ENCODE peak calls at places on chromosomes 4 and X, in six cellular contexts. L is A549, M is endothelial cell of umbilical vein, C is K562, A is HepG2, Q is GM12878. T is an unnamed sample.

GRCh38 chrX:100654256-100654655 is 10.3 kb downstream of the SRPX2 start:
- DNase-seq in L (peak; percentile 18), M (peak; percentile 46), C (peak; percentile 8), A (no peak), Q (no peak), T (peak; percentile 8)

GRCh38 chr4:82201805-82202636 is 171.8 kb downstream of the HNRNPD start:
- DNase-seq in L (no peak), M (peak; percentile 59), C (peak; percentile 72), A (peak; percentile 49), Q (no peak), T (peak; percentile 72)

GRCh38 chrX:141405878-141406492 is 163.7 kb upstream of the SPANXC start:
- DNase-seq in L (peak; percentile 61), M (no peak), C (no peak), A (no peak), Q (no peak), T (no peak)

GRCh38 chr4:101556845-101557244 is 209.5 kb upstream of the PPP3CA start:
- DNase-seq in L (no peak), M (no peak), C (no peak), A (no peak), Q (no peak), T (peak; percentile 18)

GRCh38 chr4:7712021-7712420 is 227.6 kb downstream of the AFAP1 start:
- DNase-seq in L (no peak), M (no peak), C (no peak), A (no peak), Q (no peak), T (no peak)

GRCh38 chr4:7847206-7847605 is 92.5 kb downstream of the AFAP1 start:
- DNase-seq in L (no peak), M (no peak), C (no peak), A (no peak), Q (no peak), T (no peak)

GRCh38 chr4:39068907-39069306 is 6.9 kb downstream of the KLHL5 start:
- DNase-seq in L (no peak), M (peak; percentile 71), C (peak; percentile 11), A (no peak), Q (no peak), T (no peak)

GRCh38 chr4:110087116-110087708 is 111.2 kb downstream of the ELOVL6 start:
- DNase-seq in L (no peak), M (peak; percentile 91), C (no peak), A (no peak), Q (no peak), T (no peak)

GRCh38 chr4:103498161-103499070 is 221.4 kb downstream of the TACR3 start:
- DNase-seq in L (no peak), M (peak; percentile 10), C (no peak), A (no peak), Q (peak; percentile 12), T (no peak)

GRCh38 chr4:183834252-183834651 is 70.9 kb upstream of the STOX2 start:
- DNase-seq in L (no peak), M (no peak), C (no peak), A (no peak), Q (no peak), T (no peak)

GRCh38 chrX:53319614-53320542 is 38.5 kb upstream of the IQSEC2 start:
- DNase-seq in L (no peak), M (no peak), C (peak; percentile 16), A (no peak), Q (no peak), T (peak; percentile 23)

GRCh38 chrX:44306336-44306735 is 37.1 kb downstream of the EFHC2 start:
- DNase-seq in L (no peak), M (no peak), C (no peak), A (no peak), Q (no peak), T (no peak)

GRCh38 chrX:144849141-144849540 is 398.2 kb upstream of the SPANXN1 start:
- DNase-seq in L (no peak), M (no peak), C (no peak), A (no peak), Q (no peak), T (peak; percentile 12)

GRCh38 chr4:160142579-160142978 is 1039.7 kb downstream of the RAPGEF2 start:
- DNase-seq in L (no peak), M (no peak), C (no peak), A (no peak), Q (peak; percentile 75), T (peak; percentile 22)

GRCh38 chrX:11890843-11891514 is 132.9 kb downstream of the MSL3 start:
- DNase-seq in L (no peak), M (no peak), C (no peak), A (no peak), Q (no peak), T (peak; percentile 8)

GRCh38 chr4:43875655-43876054 is 573.0 kb downstream of the KCTD8 start:
- DNase-seq in L (no peak), M (no peak), C (no peak), A (no peak), Q (no peak), T (no peak)

GRCh38 chr4:47463235-47463956 is at the start of gene COMMD8:
- DNase-seq in L (peak; percentile 77), M (peak; percentile 96), C (peak; percentile 96), A (peak; percentile 92), Q (peak; percentile 91), T (peak; percentile 96)
- TF ChIP-seq POLR2A in L (peak; percentile 71), M (peak; percentile 79), C (peak; percentile 78), A (peak; percentile 88), Q (peak; percentile 96), T (peak; percentile 66)

GRCh38 chr4:146795721-146796120 is 149.9 kb downstream of the TTC29 start:
- DNase-seq in L (no peak), M (no peak), C (no peak), A (no peak), Q (no peak), T (no peak)
- TF ChIP-seq CTCF in L (no peak), M (no peak), C (no peak), A (no peak), Q (no peak), T (no peak)

DNA sequence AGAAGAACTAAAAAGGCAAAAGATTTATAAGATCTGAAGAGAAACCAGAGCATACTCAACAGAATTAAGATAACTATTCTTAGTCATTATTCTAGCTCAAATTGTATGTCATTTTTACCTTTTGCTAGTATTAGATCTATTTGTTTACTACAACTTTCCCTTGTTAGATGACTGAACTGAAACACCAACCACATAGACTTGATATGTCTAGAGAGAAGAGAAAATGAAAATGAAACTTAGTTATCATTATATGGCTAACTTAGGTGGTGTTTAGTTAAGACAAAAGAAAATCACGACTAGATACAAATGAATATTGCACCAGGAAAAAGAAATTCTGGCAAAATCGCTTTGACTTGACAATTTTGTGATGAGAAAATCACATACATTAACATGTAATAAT is 690.8 kb downstream of the PCDH18 start:
- DNase-seq in L (no peak), M (no peak), C (no peak), A (no peak), Q (no peak), T (no peak)
- TF ChIP-seq MYC in L (no peak), M (no peak), C (no peak), A (no peak), Q (no peak), T (no peak)

DNA sequence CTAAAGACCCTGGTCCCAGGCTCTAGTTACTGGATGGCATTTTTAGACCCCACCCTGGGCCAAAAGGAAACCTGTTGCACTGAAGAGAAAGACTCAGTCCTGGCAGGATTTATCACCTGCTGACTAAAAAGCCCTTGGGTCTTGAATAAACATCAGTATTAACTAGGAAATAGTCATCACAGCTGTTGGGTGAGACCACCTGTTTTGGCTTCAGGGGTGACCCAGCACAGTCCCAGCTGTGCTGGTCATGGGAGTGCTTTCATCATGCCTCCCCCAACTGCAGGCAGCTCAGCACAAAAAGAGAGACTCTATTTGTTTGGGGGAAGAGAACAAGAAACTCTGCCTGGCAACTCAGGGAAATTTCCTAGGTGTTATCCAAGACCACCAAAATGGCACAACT is 903.2 kb downstream of the C4orf33 start:
- DNase-seq in L (no peak), M (no peak), C (no peak), A (no peak), Q (no peak), T (no peak)
- TF ChIP-seq POLR2A in L (no peak), M (no peak), C (no peak), A (no peak), Q (no peak), T (no peak)

GRCh38 chrX:139158256-139158655 is 372.3 kb upstream of the F9 start:
- DNase-seq in L (no peak), M (no peak), C (peak; percentile 16), A (no peak), Q (no peak), T (no peak)

DNA sequence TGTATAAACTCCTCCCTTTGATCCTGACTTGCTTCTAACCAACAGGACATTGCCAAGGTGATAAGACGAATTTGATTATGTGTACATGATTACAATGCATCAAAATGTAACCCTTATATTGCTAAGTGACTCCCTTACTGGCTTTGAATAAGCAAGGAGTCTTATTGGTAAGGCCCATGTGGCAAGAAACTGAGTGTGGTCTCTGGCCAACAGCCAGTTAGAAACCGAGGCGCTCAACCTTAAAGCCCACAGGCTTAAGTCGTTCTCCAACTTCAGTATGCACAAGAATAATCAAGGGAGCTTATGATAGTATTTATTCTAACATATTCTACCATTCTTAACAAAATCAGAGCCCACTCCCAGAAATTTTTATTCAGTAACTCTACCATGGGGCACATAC is 374.2 kb upstream of the F9 start:
- DNase-seq in L (no peak), M (no peak), C (no peak), A (no peak), Q (no peak), T (no peak)
- TF ChIP-seq CTCF in L (no peak), M (no peak), C (no peak), A (no peak), Q (no peak), T (no peak)

GRCh38 chr4:179145746-179146530 is 1703.7 kb upstream of the AGA start:
- DNase-seq in L (no peak), M (no peak), C (no peak), A (no peak), Q (no peak), T (no peak)
- TF ChIP-seq MYC in L (no peak), M (no peak), C (no peak), A (no peak), Q (no peak), T (no peak)